ENCODE peak calls at places on chromosomes 7 and 10, in eight cellular contexts. L is sciatic nerve, Y is NCI-H774, N is renal cortical epithelial cell, M is HS-27A, X is C1 segment of cervical spinal cord, G is T follicular helper cell, P is AG09319. R is an unnamed sample.

GRCh38 chr10:62239994-62240393 is 28.6 kb downstream of the RTKN2 start:
- DNase-seq in L (no peak), Y (no peak), N (no peak), M (no peak), X (no peak), G (no peak), P (no peak), R (no peak)

GRCh38 chr10:98261436-98262277 is 6.3 kb downstream of the LOXL4 start:
- DNase-seq in L (no peak), Y (no peak), N (no peak), M (no peak), X (no peak), G (no peak), P (no peak), R (no peak)

GRCh38 chr7:21383217-21383832 is 44.6 kb upstream of the SP4 start:
- DNase-seq in L (no peak), Y (no peak), N (no peak), M (no peak), X (no peak), G (no peak), P (no peak), R (no peak)

GRCh38 chr10:78510566-78511323 is 477.1 kb downstream of the RPS24 start:
- DNase-seq in L (no peak), Y (no peak), N (no peak), M (no peak), X (no peak), G (no peak), P (no peak), R (no peak)

GRCh38 chr10:95837783-95838182 is 70.0 kb upstream of the CC2D2B start:
- DNase-seq in L (no peak), Y (no peak), N (no peak), M (no peak), X (no peak), G (no peak), P (no peak), R (no peak)

GRCh38 chr7:37656913-37657530 is 26.5 kb upstream of the GPR141 start:
- DNase-seq in L (no peak), Y (no peak), N (no peak), M (no peak), X (no peak), G (no peak), P (no peak), R (no peak)

GRCh38 chr7:81175291-81175942 is 256.6 kb upstream of the SEMA3C start:
- DNase-seq in L (no peak), Y (no peak), N (peak), M (no peak), X (no peak), G (no peak), P (no peak), R (no peak)

GRCh38 chr7:19958309-19958896 is 185.0 kb upstream of the TMEM196 start:
- DNase-seq in L (no peak), Y (no peak), N (peak), M (peak), X (no peak), G (no peak), P (peak), R (no peak)

GRCh38 chr7:48337781-48338180 is 166.5 kb downstream of the ABCA13 start:
- DNase-seq in L (no peak), Y (no peak), N (no peak), M (no peak), X (no peak), G (no peak), P (no peak), R (no peak)

GRCh38 chr10:132319853-132320669 is 11.9 kb upstream of the LRRC27 start:
- DNase-seq in L (peak), Y (no peak), N (peak), M (peak), X (no peak), G (no peak), P (peak), R (no peak)

GRCh38 chr10:132449826-132450211 is 52.8 kb downstream of the PWWP2B start:
- DNase-seq in L (no peak), Y (no peak), N (no peak), M (no peak), X (no peak), G (no peak), P (no peak), R (no peak)

GRCh38 chr10:74825033-74825370 is 1.4 kb upstream of the KAT6B start:
- DNase-seq in L (peak), Y (no peak), N (no peak), M (no peak), X (peak), G (no peak), P (no peak), R (no peak)

GRCh38 chr10:133032231-133032630 is 55.5 kb upstream of the ADGRA1 start:
- DNase-seq in L (no peak), Y (no peak), N (no peak), M (no peak), X (no peak), G (no peak), P (no peak), R (no peak)

GRCh38 chr10:69662173-69662685 is 32.2 kb downstream of the FAM241B start:
- DNase-seq in L (no peak), Y (no peak), N (no peak), M (no peak), X (no peak), G (no peak), P (no peak), R (no peak)

GRCh38 chr7:732094-732541 is 5.0 kb upstream of the PRKAR1B start:
- DNase-seq in L (peak), Y (peak), N (peak), M (no peak), X (no peak), G (no peak), P (no peak), R (no peak)

GRCh38 chr7:6202117-6202516 is 70.3 kb downstream of the CYTH3 start:
- DNase-seq in L (no peak), Y (no peak), N (no peak), M (no peak), X (no peak), G (no peak), P (no peak), R (no peak)

GRCh38 chr10:22620140-22620857 is 94.1 kb downstream of the PIP4K2A start:
- DNase-seq in L (peak), Y (no peak), N (peak), M (peak), X (no peak), G (no peak), P (peak), R (no peak)

GRCh38 chr7:158309844-158310763 is 277.5 kb downstream of the PTPRN2 start:
- DNase-seq in L (no peak), Y (no peak), N (no peak), M (no peak), X (no peak), G (no peak), P (no peak), R (no peak)

GRCh38 chr10:13272164-13272571 is 27.7 kb downstream of the PHYH start:
- DNase-seq in L (peak), Y (peak), N (no peak), M (no peak), X (peak), G (no peak), P (peak), R (no peak)

GRCh38 chr7:22339725-22340390 is 17.1 kb downstream of the RAPGEF5 start:
- DNase-seq in L (no peak), Y (no peak), N (no peak), M (no peak), X (no peak), G (no peak), P (no peak), R (no peak)

GRCh38 chr10:34377833-34378232 is 437.3 kb downstream of the PARD3 start:
- DNase-seq in L (no peak), Y (no peak), N (no peak), M (no peak), X (no peak), G (no peak), P (no peak), R (no peak)

GRCh38 chr10:124249812-124250432 is 156.5 kb upstream of the CHST15 start:
- DNase-seq in L (no peak), Y (no peak), N (no peak), M (no peak), X (no peak), G (no peak), P (no peak), R (no peak)

GRCh38 chr7:3943265-3943664 is 642.2 kb downstream of the SDK1 start:
- DNase-seq in L (peak), Y (peak), N (peak), M (no peak), X (no peak), G (no peak), P (no peak), R (no peak)

GRCh38 chr7:4149236-4149635 is 532.9 kb upstream of the FOXK1 start:
- DNase-seq in L (no peak), Y (no peak), N (no peak), M (no peak), X (no peak), G (no peak), P (no peak), R (no peak)